ENCODE peak calls at places on chromosomes 3 and 15, in seven cellular contexts. One of them, this sample, is unnamed.

GRCh38 chr15:63041982-63042878 is at the start of gene TPM1:
- DNase-seq in hepatic stellate cell: peak; percentile 94
- DNase-seq in HCT116: no peak
- DNase-seq in T-helper 2 cell: no peak
- DNase-seq in fibroblast of mammary gland: peak; percentile 54
- DNase-seq in Kasumi-1: no peak
- DNase-seq in sciatic nerve: peak; percentile 85
- DNase-seq in this sample: no peak

GRCh38 chr3:147521646-147522045 is 112.5 kb downstream of the ZIC1 start:
- DNase-seq in hepatic stellate cell: peak; percentile 1
- DNase-seq in HCT116: no peak
- DNase-seq in T-helper 2 cell: no peak
- DNase-seq in fibroblast of mammary gland: peak; percentile 70
- DNase-seq in Kasumi-1: no peak
- DNase-seq in sciatic nerve: no peak
- DNase-seq in this sample: no peak

GRCh38 chr15:64148581-64148980 is 3.0 kb upstream of the SNX22 start:
- DNase-seq in hepatic stellate cell: no peak
- DNase-seq in HCT116: no peak
- DNase-seq in T-helper 2 cell: no peak
- DNase-seq in fibroblast of mammary gland: no peak
- DNase-seq in Kasumi-1: no peak
- DNase-seq in sciatic nerve: no peak
- DNase-seq in this sample: no peak

GRCh38 chr3:150238043-150238802 is 169.9 kb upstream of the TSC22D2 start:
- DNase-seq in hepatic stellate cell: no peak
- DNase-seq in HCT116: no peak
- DNase-seq in T-helper 2 cell: no peak
- DNase-seq in fibroblast of mammary gland: no peak
- DNase-seq in Kasumi-1: no peak
- DNase-seq in sciatic nerve: no peak
- DNase-seq in this sample: no peak

GRCh38 chr3:101521251-101521701 is 8.3 kb upstream of the SENP7 start:
- DNase-seq in hepatic stellate cell: no peak
- DNase-seq in HCT116: no peak
- DNase-seq in T-helper 2 cell: no peak
- DNase-seq in fibroblast of mammary gland: no peak
- DNase-seq in Kasumi-1: no peak
- DNase-seq in sciatic nerve: no peak
- DNase-seq in this sample: peak; percentile 13

GRCh38 chr3:158106773-158107461 is 697 bp upstream of the SHOX2 start:
- DNase-seq in hepatic stellate cell: no peak
- DNase-seq in HCT116: no peak
- DNase-seq in T-helper 2 cell: no peak
- DNase-seq in fibroblast of mammary gland: peak; percentile 30
- DNase-seq in Kasumi-1: peak; percentile 33
- DNase-seq in sciatic nerve: peak; percentile 62
- DNase-seq in this sample: no peak

GRCh38 chr3:127067116-127067910 is 84.4 kb downstream of the PLXNA1 start:
- DNase-seq in hepatic stellate cell: no peak
- DNase-seq in HCT116: no peak
- DNase-seq in T-helper 2 cell: no peak
- DNase-seq in fibroblast of mammary gland: no peak
- DNase-seq in Kasumi-1: no peak
- DNase-seq in sciatic nerve: peak; percentile 18
- DNase-seq in this sample: no peak

GRCh38 chr3:180329187-180329586 is 272.8 kb upstream of the TTC14 start:
- DNase-seq in hepatic stellate cell: no peak
- DNase-seq in HCT116: no peak
- DNase-seq in T-helper 2 cell: no peak
- DNase-seq in fibroblast of mammary gland: no peak
- DNase-seq in Kasumi-1: no peak
- DNase-seq in sciatic nerve: no peak
- DNase-seq in this sample: no peak

GRCh38 chr3:8301977-8302589 is 199.5 kb upstream of the LMCD1 start:
- DNase-seq in hepatic stellate cell: peak; percentile 21
- DNase-seq in HCT116: peak; percentile 35
- DNase-seq in T-helper 2 cell: no peak
- DNase-seq in fibroblast of mammary gland: peak; percentile 64
- DNase-seq in Kasumi-1: peak; percentile 87
- DNase-seq in sciatic nerve: no peak
- DNase-seq in this sample: no peak

GRCh38 chr15:32866486-32867312 is 148.9 kb downstream of the GREM1 start:
- DNase-seq in hepatic stellate cell: no peak
- DNase-seq in HCT116: no peak
- DNase-seq in T-helper 2 cell: no peak
- DNase-seq in fibroblast of mammary gland: no peak
- DNase-seq in Kasumi-1: no peak
- DNase-seq in sciatic nerve: no peak
- DNase-seq in this sample: no peak

GRCh38 chr3:36444909-36445308 is 64.6 kb downstream of the STAC start:
- DNase-seq in hepatic stellate cell: no peak
- DNase-seq in HCT116: no peak
- DNase-seq in T-helper 2 cell: no peak
- DNase-seq in fibroblast of mammary gland: peak; percentile 66
- DNase-seq in Kasumi-1: no peak
- DNase-seq in sciatic nerve: no peak
- DNase-seq in this sample: no peak

GRCh38 chr15:89673162-89673506 is 6.0 kb downstream of the PLIN1 start:
- DNase-seq in hepatic stellate cell: no peak
- DNase-seq in HCT116: peak; percentile 12
- DNase-seq in T-helper 2 cell: no peak
- DNase-seq in fibroblast of mammary gland: no peak
- DNase-seq in Kasumi-1: peak; percentile 6
- DNase-seq in sciatic nerve: no peak
- DNase-seq in this sample: no peak

GRCh38 chr15:100859970-100860828 is 19.4 kb upstream of the ALDH1A3 start:
- DNase-seq in hepatic stellate cell: no peak
- DNase-seq in HCT116: no peak
- DNase-seq in T-helper 2 cell: no peak
- DNase-seq in fibroblast of mammary gland: peak; percentile 39
- DNase-seq in Kasumi-1: no peak
- DNase-seq in sciatic nerve: no peak
- DNase-seq in this sample: no peak

GRCh38 chr15:59444980-59445500 is 7.1 kb downstream of the FAM81A start:
- DNase-seq in hepatic stellate cell: no peak
- DNase-seq in HCT116: no peak
- DNase-seq in T-helper 2 cell: no peak
- DNase-seq in fibroblast of mammary gland: no peak
- DNase-seq in Kasumi-1: no peak
- DNase-seq in sciatic nerve: no peak
- DNase-seq in this sample: no peak

GRCh38 chr3:146035366-146035765 is 125.6 kb downstream of the PLOD2 start:
- DNase-seq in hepatic stellate cell: no peak
- DNase-seq in HCT116: no peak
- DNase-seq in T-helper 2 cell: no peak
- DNase-seq in fibroblast of mammary gland: peak; percentile 58
- DNase-seq in Kasumi-1: no peak
- DNase-seq in sciatic nerve: no peak
- DNase-seq in this sample: no peak

GRCh38 chr15:61049934-61050333 is 179.2 kb downstream of the RORA start:
- DNase-seq in hepatic stellate cell: no peak
- DNase-seq in HCT116: no peak
- DNase-seq in T-helper 2 cell: no peak
- DNase-seq in fibroblast of mammary gland: peak; percentile 76
- DNase-seq in Kasumi-1: no peak
- DNase-seq in sciatic nerve: no peak
- DNase-seq in this sample: no peak

GRCh38 chr15:52427804-52428203 is 100.9 kb downstream of the MYO5A start:
- DNase-seq in hepatic stellate cell: peak; percentile 68
- DNase-seq in HCT116: peak; percentile 2
- DNase-seq in T-helper 2 cell: no peak
- DNase-seq in fibroblast of mammary gland: peak; percentile 85
- DNase-seq in Kasumi-1: no peak
- DNase-seq in sciatic nerve: no peak
- DNase-seq in this sample: no peak

GRCh38 chr3:150913174-150913922 is 8.1 kb upstream of the MINDY4B start:
- DNase-seq in hepatic stellate cell: no peak
- DNase-seq in HCT116: no peak
- DNase-seq in T-helper 2 cell: no peak
- DNase-seq in fibroblast of mammary gland: no peak
- DNase-seq in Kasumi-1: no peak
- DNase-seq in sciatic nerve: no peak
- DNase-seq in this sample: no peak

GRCh38 chr3:89586256-89586655 is 478.8 kb downstream of the EPHA3 start:
- DNase-seq in hepatic stellate cell: no peak
- DNase-seq in HCT116: no peak
- DNase-seq in T-helper 2 cell: no peak
- DNase-seq in fibroblast of mammary gland: no peak
- DNase-seq in Kasumi-1: no peak
- DNase-seq in sciatic nerve: no peak
- DNase-seq in this sample: no peak

GRCh38 chr3:3200632-3201212 is 21.2 kb upstream of the CRBN start:
- DNase-seq in hepatic stellate cell: no peak
- DNase-seq in HCT116: peak; percentile 31
- DNase-seq in T-helper 2 cell: no peak
- DNase-seq in fibroblast of mammary gland: peak; percentile 66
- DNase-seq in Kasumi-1: peak; percentile 72
- DNase-seq in sciatic nerve: peak; percentile 66
- DNase-seq in this sample: peak; percentile 15

GRCh38 chr3:183895296-183895695 is 10.6 kb upstream of the PARL start:
- DNase-seq in hepatic stellate cell: peak; percentile 78
- DNase-seq in HCT116: peak; percentile 38
- DNase-seq in T-helper 2 cell: no peak
- DNase-seq in fibroblast of mammary gland: peak; percentile 58
- DNase-seq in Kasumi-1: peak; percentile 78
- DNase-seq in sciatic nerve: no peak
- DNase-seq in this sample: no peak

GRCh38 chr3:901953-902778 is 190.7 kb upstream of the CNTN6 start:
- DNase-seq in hepatic stellate cell: peak; percentile 1
- DNase-seq in HCT116: no peak
- DNase-seq in T-helper 2 cell: no peak
- DNase-seq in fibroblast of mammary gland: peak; percentile 11
- DNase-seq in Kasumi-1: peak; percentile 50
- DNase-seq in sciatic nerve: no peak
- DNase-seq in this sample: no peak

GRCh38 chr3:196023947-196024346 is 57.9 kb downstream of the TFRC start:
- DNase-seq in hepatic stellate cell: no peak
- DNase-seq in HCT116: no peak
- DNase-seq in T-helper 2 cell: no peak
- DNase-seq in fibroblast of mammary gland: no peak
- DNase-seq in Kasumi-1: no peak
- DNase-seq in sciatic nerve: no peak
- DNase-seq in this sample: no peak

GRCh38 chr15:25058080-25058785 is 103.4 kb downstream of the SNRPN start:
- DNase-seq in hepatic stellate cell: no peak
- DNase-seq in HCT116: no peak
- DNase-seq in T-helper 2 cell: no peak
- DNase-seq in fibroblast of mammary gland: no peak
- DNase-seq in Kasumi-1: no peak
- DNase-seq in sciatic nerve: peak; percentile 40
- DNase-seq in this sample: no peak

GRCh38 chr3:143269741-143270140 is 150.2 kb downstream of the CHST2 start:
- DNase-seq in hepatic stellate cell: no peak
- DNase-seq in HCT116: no peak
- DNase-seq in T-helper 2 cell: no peak
- DNase-seq in fibroblast of mammary gland: no peak
- DNase-seq in Kasumi-1: no peak
- DNase-seq in sciatic nerve: no peak
- DNase-seq in this sample: no peak

GRCh38 chr15:58313810-58314592 is 117.8 kb upstream of the LIPC start:
- DNase-seq in hepatic stellate cell: no peak
- DNase-seq in HCT116: no peak
- DNase-seq in T-helper 2 cell: no peak
- DNase-seq in fibroblast of mammary gland: no peak
- DNase-seq in Kasumi-1: no peak
- DNase-seq in sciatic nerve: no peak
- DNase-seq in this sample: no peak

GRCh38 chr15:52912172-52912571 is 122.0 kb upstream of the ONECUT1 start:
- DNase-seq in hepatic stellate cell: no peak
- DNase-seq in HCT116: no peak
- DNase-seq in T-helper 2 cell: no peak
- DNase-seq in fibroblast of mammary gland: no peak
- DNase-seq in Kasumi-1: no peak
- DNase-seq in sciatic nerve: no peak
- DNase-seq in this sample: no peak

GRCh38 chr3:46977811-46978195 is 1.3 kb upstream of the CCDC12 start:
- DNase-seq in hepatic stellate cell: no peak
- DNase-seq in HCT116: no peak
- DNase-seq in T-helper 2 cell: no peak
- DNase-seq in fibroblast of mammary gland: no peak
- DNase-seq in Kasumi-1: no peak
- DNase-seq in sciatic nerve: no peak
- DNase-seq in this sample: no peak

GRCh38 chr3:188003188-188004171 is 150.5 kb upstream of the LPP start:
- DNase-seq in hepatic stellate cell: no peak
- DNase-seq in HCT116: no peak
- DNase-seq in T-helper 2 cell: no peak
- DNase-seq in fibroblast of mammary gland: no peak
- DNase-seq in Kasumi-1: no peak
- DNase-seq in sciatic nerve: no peak
- DNase-seq in this sample: no peak

GRCh38 chr3:160618878-160619277 is 53.5 kb upstream of the KPNA4 start:
- DNase-seq in hepatic stellate cell: no peak
- DNase-seq in HCT116: no peak
- DNase-seq in T-helper 2 cell: no peak
- DNase-seq in fibroblast of mammary gland: no peak
- DNase-seq in Kasumi-1: no peak
- DNase-seq in sciatic nerve: no peak
- DNase-seq in this sample: no peak

GRCh38 chr3:88141458-88142083 is 8.2 kb upstream of the C3orf38 start:
- DNase-seq in hepatic stellate cell: peak; percentile 8
- DNase-seq in HCT116: no peak
- DNase-seq in T-helper 2 cell: no peak
- DNase-seq in fibroblast of mammary gland: peak; percentile 76
- DNase-seq in Kasumi-1: no peak
- DNase-seq in sciatic nerve: no peak
- DNase-seq in this sample: no peak

GRCh38 chr15:95247068-95247984 is 1016.0 kb downstream of the MCTP2 start:
- DNase-seq in hepatic stellate cell: peak; percentile 28
- DNase-seq in HCT116: peak; percentile 92
- DNase-seq in T-helper 2 cell: no peak
- DNase-seq in fibroblast of mammary gland: peak; percentile 96
- DNase-seq in Kasumi-1: no peak
- DNase-seq in sciatic nerve: no peak
- DNase-seq in this sample: no peak

GRCh38 chr15:23647001-23647295 is 719 bp downstream of the MAGEL2 start:
- DNase-seq in hepatic stellate cell: no peak
- DNase-seq in HCT116: no peak
- DNase-seq in T-helper 2 cell: no peak
- DNase-seq in fibroblast of mammary gland: no peak
- DNase-seq in Kasumi-1: no peak
- DNase-seq in sciatic nerve: no peak
- DNase-seq in this sample: no peak

GRCh38 chr3:127820871-127821853 is 1.2 kb downstream of the MGLL start:
- DNase-seq in hepatic stellate cell: no peak
- DNase-seq in HCT116: no peak
- DNase-seq in T-helper 2 cell: no peak
- DNase-seq in fibroblast of mammary gland: peak; percentile 37
- DNase-seq in Kasumi-1: no peak
- DNase-seq in sciatic nerve: no peak
- DNase-seq in this sample: no peak

GRCh38 chr3:170154084-170154483 is 27.4 kb downstream of the PHC3 start:
- DNase-seq in hepatic stellate cell: no peak
- DNase-seq in HCT116: no peak
- DNase-seq in T-helper 2 cell: no peak
- DNase-seq in fibroblast of mammary gland: peak; percentile 28
- DNase-seq in Kasumi-1: no peak
- DNase-seq in sciatic nerve: no peak
- DNase-seq in this sample: no peak

GRCh38 chr15:63169796-63170195 is 12.5 kb upstream of the RPS27L start:
- DNase-seq in hepatic stellate cell: no peak
- DNase-seq in HCT116: no peak
- DNase-seq in T-helper 2 cell: no peak
- DNase-seq in fibroblast of mammary gland: no peak
- DNase-seq in Kasumi-1: no peak
- DNase-seq in sciatic nerve: no peak
- DNase-seq in this sample: no peak

GRCh38 chr15:71447328-71448250 is 332.3 kb downstream of the THSD4 start:
- DNase-seq in hepatic stellate cell: no peak
- DNase-seq in HCT116: peak; percentile 69
- DNase-seq in T-helper 2 cell: no peak
- DNase-seq in fibroblast of mammary gland: peak; percentile 49
- DNase-seq in Kasumi-1: no peak
- DNase-seq in sciatic nerve: no peak
- DNase-seq in this sample: no peak

GRCh38 chr3:53161345-53161819 is 373 bp downstream of the PRKCD start:
- DNase-seq in hepatic stellate cell: peak; percentile 63
- DNase-seq in HCT116: no peak
- DNase-seq in T-helper 2 cell: no peak
- DNase-seq in fibroblast of mammary gland: no peak
- DNase-seq in Kasumi-1: no peak
- DNase-seq in sciatic nerve: peak; percentile 73
- DNase-seq in this sample: no peak